ENCODE peak calls at places on chromosomes 2 and 18, in five cellular contexts. X is H1, V is A549, G is GM10248, L is PC-3. E is an unnamed sample.

GRCh38 chr2:83081835-83082522 is 1377.1 kb downstream of the SUCLG1 start:
- DNase-seq in X (no peak), V (no peak), G (no peak), L (peak; percentile 35), E (no peak)

GRCh38 chr2:231928481-231928880 is 2.3 kb upstream of the NPPC start:
- DNase-seq in X (peak; percentile 48), V (no peak), G (peak; percentile 13), L (no peak), E (no peak)

GRCh38 chr2:127107622-127107999 is 657 bp upstream of the BIN1 start:
- DNase-seq in X (no peak), V (peak; percentile 84), G (no peak), L (no peak), E (no peak)

GRCh38 chr2:21381421-21381820 is 257.7 kb downstream of the TDRD15 start:
- DNase-seq in X (no peak), V (no peak), G (no peak), L (no peak), E (no peak)

GRCh38 chr2:197179744-197180498 is 130.7 kb downstream of the ANKRD44 start:
- DNase-seq in X (no peak), V (no peak), G (no peak), L (peak; percentile 28), E (no peak)

GRCh38 chr2:204665244-204665643 is 120.0 kb downstream of the PARD3B start:
- DNase-seq in X (no peak), V (peak; percentile 10), G (no peak), L (peak; percentile 67), E (no peak)

GRCh38 chr2:143063612-143064200 is 65.5 kb upstream of the ARHGAP15 start:
- DNase-seq in X (no peak), V (no peak), G (no peak), L (no peak), E (no peak)

GRCh38 chr2:182415771-182416170 is 11.1 kb downstream of the PDE1A start:
- DNase-seq in X (no peak), V (no peak), G (no peak), L (no peak), E (no peak)

GRCh38 chr2:13654416-13654815 is 937.7 kb downstream of the TRIB2 start:
- DNase-seq in X (no peak), V (no peak), G (no peak), L (peak; percentile 88), E (no peak)

GRCh38 chr2:237235383-237236095 is 149.8 kb downstream of the COPS8 start:
- DNase-seq in X (no peak), V (no peak), G (no peak), L (peak; percentile 75), E (no peak)

GRCh38 chr2:169119816-169120215 is 50.5 kb downstream of the DHRS9 start:
- DNase-seq in X (no peak), V (no peak), G (no peak), L (no peak), E (no peak)

GRCh38 chr2:10810175-10811161 is 2.1 kb downstream of the PDIA6 start:
- DNase-seq in X (no peak), V (no peak), G (no peak), L (peak; percentile 4), E (no peak)

GRCh38 chr2:134839649-134840048 is 1.2 kb downstream of the ACMSD start:
- DNase-seq in X (no peak), V (no peak), G (no peak), L (no peak), E (no peak)

GRCh38 chr2:236717719-236718118 is 148.1 kb downstream of the ACKR3 start:
- DNase-seq in X (no peak), V (no peak), G (no peak), L (peak; percentile 55), E (no peak)

GRCh38 chr2:174833737-174834136 is 69.5 kb upstream of the CHRNA1 start:
- DNase-seq in X (no peak), V (no peak), G (no peak), L (no peak), E (no peak)

GRCh38 chr2:114426111-114426510 is 16.3 kb upstream of the DPP10 start:
- DNase-seq in X (no peak), V (no peak), G (no peak), L (no peak), E (no peak)

GRCh38 chr2:196172976-196173375 is 1.6 kb upstream of the STK17B start:
- DNase-seq in X (no peak), V (no peak), G (no peak), L (no peak), E (no peak)

GRCh38 chr18:64987096-64987495 is 763.7 kb upstream of the CDH7 start:
- DNase-seq in X (no peak), V (no peak), G (no peak), L (no peak), E (no peak)

GRCh38 chr2:237025090-237025865 is 60.4 kb upstream of the COPS8 start:
- DNase-seq in X (no peak), V (peak; percentile 36), G (no peak), L (peak; percentile 94), E (no peak)

GRCh38 chr18:13218376-13219011 is at the start of gene LDLRAD4:
- DNase-seq in X (peak; percentile 66), V (no peak), G (no peak), L (no peak), E (no peak)

GRCh38 chr2:191352536-191352935 is 107.3 kb downstream of the MYO1B start:
- DNase-seq in X (no peak), V (no peak), G (no peak), L (peak; percentile 65), E (no peak)

GRCh38 chr2:69382547-69382946 is 4.5 kb downstream of the GFPT1 start:
- DNase-seq in X (no peak), V (no peak), G (no peak), L (no peak), E (no peak)

GRCh38 chr18:62118324-62118723 is 68.5 kb downstream of the PIGN start:
- DNase-seq in X (no peak), V (no peak), G (no peak), L (no peak), E (no peak)

GRCh38 chr2:229695971-229696370 is 18.4 kb downstream of the DNER start:
- DNase-seq in X (no peak), V (no peak), G (no peak), L (no peak), E (no peak)

GRCh38 chr2:3203497-3204019 is 174.1 kb downstream of the EIPR1 start:
- DNase-seq in X (no peak), V (no peak), G (no peak), L (no peak), E (no peak)

GRCh38 chr2:191927319-191927867 is 80.5 kb upstream of the CAVIN2 start:
- DNase-seq in X (no peak), V (peak; percentile 41), G (no peak), L (peak; percentile 55), E (no peak)

GRCh38 chr2:204389122-204389521 is 156.2 kb upstream of the PARD3B start:
- DNase-seq in X (no peak), V (no peak), G (no peak), L (no peak), E (no peak)

GRCh38 chr2:173962036-173962435 is 3.1 kb downstream of the SP3 start:
- DNase-seq in X (no peak), V (no peak), G (no peak), L (peak; percentile 37), E (no peak)

GRCh38 chr2:64338910-64339500 is 115.0 kb upstream of the LGALSL start:
- DNase-seq in X (no peak), V (no peak), G (no peak), L (peak; percentile 67), E (no peak)

GRCh38 chr18:396251-396555 is 104.3 kb downstream of the COLEC12 start:
- DNase-seq in X (no peak), V (no peak), G (no peak), L (no peak), E (no peak)

GRCh38 chr2:228689049-228689448 is 507.6 kb upstream of the SPHKAP start:
- DNase-seq in X (peak; percentile 68), V (no peak), G (no peak), L (peak; percentile 24), E (no peak)
- TF ChIP-seq CTCF in X (peak; percentile 85), V (no peak), G (no peak), L (peak; percentile 46), E (peak; percentile 32)

DNA sequence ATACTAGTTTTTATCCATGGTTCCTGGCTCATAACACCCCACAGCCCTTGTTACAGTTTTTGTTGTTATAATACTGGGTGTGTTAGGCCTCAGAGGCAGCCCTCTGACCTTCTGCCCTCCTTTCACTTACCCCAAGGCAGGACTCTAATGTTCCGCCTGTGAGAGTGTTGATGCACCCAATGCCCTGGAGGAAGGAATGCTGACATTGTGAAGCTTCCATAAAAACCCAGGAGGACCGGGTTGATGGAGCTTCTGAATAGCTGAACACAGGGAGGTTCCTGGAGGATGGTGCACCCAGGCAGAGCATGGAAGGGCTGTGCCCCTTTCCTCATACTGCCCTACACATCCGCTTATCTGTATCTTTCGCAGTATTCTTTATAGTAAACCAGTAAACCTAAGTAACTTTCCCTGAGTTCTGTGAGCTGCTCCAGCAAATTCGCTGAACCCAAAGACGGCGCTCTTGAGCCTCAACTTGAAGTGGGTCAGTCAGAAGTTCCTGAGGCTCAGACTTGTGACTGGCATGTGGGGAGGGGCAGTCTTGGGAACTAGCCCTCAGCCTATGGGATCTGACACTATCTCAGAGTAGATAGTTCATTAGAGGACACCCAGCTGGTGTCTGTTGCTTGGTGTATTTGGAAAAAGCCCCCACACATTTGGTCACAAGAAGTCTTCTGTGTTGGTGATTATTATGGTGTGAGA is 10.4 kb downstream of the STON1 start:
- DNase-seq in X (no peak), V (no peak), G (no peak), L (no peak), E (no peak)
- TF ChIP-seq CTCF in X (peak; percentile 3), V (no peak), G (no peak), L (no peak), E (no peak)

GRCh38 chr2:99152181-99152580 is 2.6 kb downstream of the TSGA10 start:
- DNase-seq in X (no peak), V (no peak), G (no peak), L (no peak), E (no peak)

GRCh38 chr2:99158599-99158998 is 3.8 kb downstream of the LIPT1 start:
- DNase-seq in X (no peak), V (no peak), G (no peak), L (no peak), E (no peak)

GRCh38 chr2:99156901-99157300 is 2.1 kb downstream of the LIPT1 start:
- DNase-seq in X (no peak), V (no peak), G (no peak), L (no peak), E (no peak)

GRCh38 chr2:99153921-99154604 is 679 bp downstream of the TSGA10 start:
- DNase-seq in X (no peak), V (no peak), G (no peak), L (peak; percentile 18), E (no peak)

GRCh38 chr2:99154643-99155536 is at the start of the genes LIPT1 and TSGA10:
- DNase-seq in X (peak; percentile 92), V (peak; percentile 88), G (peak; percentile 95), L (peak; percentile 89), E (peak; percentile 87)
- TF ChIP-seq CTCF in X (peak; percentile 4), V (peak; percentile 20), G (no peak), L (peak; percentile 43), E (peak; percentile 13)

GRCh38 chr2:85536479-85536878 is 2.5 kb upstream of the MAT2A start:
- DNase-seq in X (no peak), V (no peak), G (no peak), L (peak; percentile 87), E (no peak)

GRCh38 chr2:85540131-85540587 is 1.2 kb downstream of the MAT2A start:
- DNase-seq in X (no peak), V (no peak), G (no peak), L (no peak), E (no peak)

GRCh38 chr2:85539361-85540130 is 578 bp downstream of the MAT2A start:
- DNase-seq in X (peak; percentile 62), V (peak; percentile 40), G (peak; percentile 69), L (peak; percentile 53), E (no peak)

GRCh38 chr2:85538507-85539360 is at the start of gene MAT2A:
- DNase-seq in X (peak; percentile 99), V (peak; percentile 74), G (peak; percentile 95), L (peak; percentile 93), E (no peak)

GRCh38 chr2:85537600-85538506 is 1.1 kb upstream of the MAT2A start:
- DNase-seq in X (peak; percentile 69), V (peak; percentile 37), G (peak; percentile 29), L (peak; percentile 31), E (no peak)
- TF ChIP-seq CTCF in X (peak; percentile 56), V (no peak), G (no peak), L (no peak), E (no peak)

E was measured in D721Med.